ENCODE peak calls at places on chromosomes 5 and 9, in eight cellular contexts. P is right atrium auricular region, E is colonic mucosa, Q is astrocyte, I is pancreas, J is H9, R is OCI-LY7, X is ovary. T is an unnamed sample. For H3K4me1, the result is how much of the 10 kb centered on the place peaks cover.

GRCh38 chr5:759111-759741 is 25.3 kb downstream of the ZDHHC11B start:
- DNase-seq in P (peak), E (peak), Q (no peak), I (peak), J (peak), R (no peak), X (peak), T (peak)

GRCh38 chr9:70257991-70258691 is 637 bp upstream of the SMC5 start:
- DNase-seq in P (peak), E (peak), Q (peak), I (peak), J (peak), R (peak), X (peak), T (peak)

GRCh38 chr9:133956520-133957076 is 35.5 kb downstream of the VAV2 start:
- DNase-seq in P (no peak), E (no peak), Q (no peak), I (peak), J (peak), R (peak), X (no peak), T (peak)

GRCh38 chr9:138022121-138022741 is 144.6 kb downstream of the CACNA1B start:
- DNase-seq in P (peak), E (no peak), Q (no peak), I (peak), J (peak), R (no peak), X (no peak), T (peak)

GRCh38 chr5:9833871-9834270 is 203.7 kb upstream of the TAS2R1 start:
- DNase-seq in P (no peak), E (no peak), Q (no peak), I (no peak), J (peak), R (no peak), X (no peak), T (peak)

GRCh38 chr9:77793909-77794308 is 145.8 kb upstream of the GNA14 start:
- DNase-seq in P (no peak), E (no peak), Q (no peak), I (no peak), J (no peak), R (no peak), X (no peak), T (no peak)

GRCh38 chr5:59757442-59757841 is 136.1 kb downstream of the PDE4D start:
- DNase-seq in P (no peak), E (no peak), Q (peak), I (no peak), J (no peak), R (no peak), X (no peak), T (no peak)

GRCh38 chr5:126914813-126915436 is 115.4 kb downstream of the MARCHF3 start:
- DNase-seq in P (no peak), E (no peak), Q (no peak), I (no peak), J (no peak), R (no peak), X (no peak), T (no peak)

GRCh38 chr9:87465791-87466190 is 31.9 kb upstream of the DAPK1 start:
- DNase-seq in P (no peak), E (no peak), Q (no peak), I (no peak), J (no peak), R (peak), X (no peak), T (peak)

GRCh38 chr5:76193635-76194034 is 110.5 kb downstream of the SV2C start:
- DNase-seq in P (no peak), E (no peak), Q (no peak), I (no peak), J (no peak), R (no peak), X (no peak), T (no peak)

GRCh38 chr5:1090538-1090937 is 21.3 kb downstream of the SLC12A7 start:
- DNase-seq in P (no peak), E (no peak), Q (no peak), I (no peak), J (no peak), R (no peak), X (no peak), T (no peak)

GRCh38 chr5:158861366-158861765 is 238.3 kb downstream of the EBF1 start:
- DNase-seq in P (no peak), E (no peak), Q (no peak), I (no peak), J (no peak), R (no peak), X (no peak), T (no peak)

GRCh38 chr5:158414333-158414762 is 555.4 kb upstream of the CLINT1 start:
- DNase-seq in P (no peak), E (no peak), Q (no peak), I (no peak), J (no peak), R (no peak), X (peak), T (no peak)

GRCh38 chr5:17327048-17327447 is 109.6 kb downstream of the BASP1 start:
- DNase-seq in P (no peak), E (no peak), Q (no peak), I (no peak), J (no peak), R (no peak), X (no peak), T (no peak)

GRCh38 chr5:101437341-101437740 is 534.3 kb upstream of the ST8SIA4 start:
- DNase-seq in P (no peak), E (no peak), Q (no peak), I (no peak), J (no peak), R (no peak), X (no peak), T (no peak)

GRCh38 chr5:624951-625230 is 12.8 kb downstream of the CEP72 start:
- DNase-seq in P (no peak), E (no peak), Q (no peak), I (no peak), J (no peak), R (no peak), X (no peak), T (no peak)

GRCh38 chr9:74078647-74079046 is 418.5 kb upstream of the RORB start:
- DNase-seq in P (no peak), E (no peak), Q (peak), I (no peak), J (no peak), R (no peak), X (no peak), T (peak)

GRCh38 chr5:172437445-172438303 is 16.7 kb downstream of the SH3PXD2B start:
- DNase-seq in P (peak), E (peak), Q (peak), I (peak), J (no peak), R (no peak), X (peak), T (no peak)

GRCh38 chr5:59040007-59040803 is 457.3 kb downstream of the RAB3C start:
- DNase-seq in P (no peak), E (no peak), Q (no peak), I (no peak), J (no peak), R (no peak), X (no peak), T (no peak)

GRCh38 chr5:86461169-86461956 is 156.4 kb upstream of the COX7C start:
- DNase-seq in P (no peak), E (no peak), Q (no peak), I (no peak), J (no peak), R (no peak), X (no peak), T (no peak)

GRCh38 chr9:81849631-81850259 is 78.5 kb upstream of the SPATA31D4 start:
- DNase-seq in P (no peak), E (peak), Q (peak), I (no peak), J (no peak), R (no peak), X (no peak), T (no peak)

GRCh38 chr9:134955156-134955555 is 37.4 kb upstream of the FCN1 start:
- DNase-seq in P (no peak), E (no peak), Q (no peak), I (no peak), J (no peak), R (no peak), X (peak), T (no peak)

GRCh38 chr5:71737931-71738539 is 19.0 kb downstream of the CARTPT start:
- DNase-seq in P (no peak), E (no peak), Q (no peak), I (no peak), J (no peak), R (no peak), X (no peak), T (no peak)

GRCh38 chr5:22901885-22902284 is 48.7 kb upstream of the CDH12 start:
- DNase-seq in P (no peak), E (no peak), Q (no peak), I (no peak), J (no peak), R (no peak), X (no peak), T (no peak)

GRCh38 chr9:111604054-111604615 is 4.7 kb upstream of the PTGR1 start:
- DNase-seq in P (no peak), E (no peak), Q (no peak), I (no peak), J (no peak), R (no peak), X (no peak), T (peak)

DNA sequence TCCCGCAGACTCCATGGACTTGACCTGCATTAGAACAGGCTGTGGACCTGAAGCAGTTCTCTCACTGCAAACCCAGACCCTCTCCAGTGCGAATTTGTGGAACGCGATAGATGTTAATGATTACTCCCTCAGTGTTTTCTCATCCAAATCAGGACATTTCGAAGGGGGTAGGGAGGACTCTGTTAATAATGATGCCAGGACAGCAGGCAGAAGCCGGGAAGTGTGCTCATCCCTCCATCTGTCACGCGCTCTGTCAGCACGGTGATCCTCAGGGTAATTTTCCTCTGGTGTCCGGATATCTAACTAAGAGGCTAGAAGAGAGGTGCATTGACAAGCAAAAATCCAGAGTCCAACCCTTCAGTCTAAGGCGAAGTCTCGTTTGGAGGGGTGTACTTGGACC is 18.8 kb downstream of the RAPGEF1 start:
- DNase-seq in P (no peak), E (no peak), Q (no peak), I (no peak), J (no peak), R (no peak), X (no peak), T (no peak)
- H3K4me1 ChIP-seq in P (under half), E (under half), Q (under half), I (under half), J (under half), R (half or more), X (under half), T (under half)

GRCh38 chr5:62457071-62457470 is 44.5 kb downstream of the IPO11 start:
- DNase-seq in P (no peak), E (no peak), Q (no peak), I (no peak), J (no peak), R (no peak), X (no peak), T (no peak)
- TF ChIP-seq CTCF in P (no peak), E (no peak), Q (no peak), I (no peak), J (no peak), R (no peak), X (no peak), T (no peak)

DNA sequence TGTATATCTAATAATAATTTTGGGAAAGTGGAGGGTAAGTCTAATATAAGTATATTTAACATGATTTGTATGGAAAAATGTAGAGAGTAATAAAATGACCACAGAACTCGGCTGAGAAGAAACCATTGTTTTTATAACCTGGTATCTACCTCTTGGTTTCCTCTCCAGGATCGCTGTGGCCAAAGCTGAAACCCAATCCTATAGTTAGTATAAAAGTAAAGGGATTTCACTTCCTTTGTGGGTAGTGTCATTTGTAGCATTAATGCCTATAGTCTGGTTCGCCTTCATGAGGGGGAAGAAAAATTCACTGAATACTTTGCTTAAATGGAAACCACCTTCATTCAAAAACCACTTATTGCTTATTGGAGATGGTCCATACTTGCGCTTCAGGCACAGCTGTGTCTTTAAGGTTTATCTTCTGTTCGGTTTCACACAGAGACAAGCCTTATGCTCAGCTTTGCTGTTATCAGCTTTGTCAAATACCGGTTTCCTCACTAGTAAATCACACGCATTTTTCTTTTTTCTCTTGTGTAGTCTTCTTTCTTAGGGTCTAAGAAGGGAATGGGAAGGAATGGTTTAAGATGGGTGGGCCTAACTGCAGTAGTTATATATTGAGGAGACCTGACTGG is 12.1 kb downstream of the PIK3R1 start:
- DNase-seq in P (no peak), E (no peak), Q (no peak), I (no peak), J (no peak), R (no peak), X (no peak), T (no peak)
- H3K4me1 ChIP-seq in P (under half), E (under half), Q (under half), I (under half), J (under half), R (under half), X (under half), T (under half)

GRCh38 chr5:69140827-69141226 is 26.1 kb upstream of the CCNB1 start:
- DNase-seq in P (no peak), E (no peak), Q (no peak), I (no peak), J (no peak), R (no peak), X (no peak), T (no peak)

GRCh38 chr5:69134126-69134525 is 32.8 kb upstream of the CCNB1 start:
- DNase-seq in P (no peak), E (no peak), Q (no peak), I (no peak), J (no peak), R (no peak), X (no peak), T (no peak)

GRCh38 chr5:69137807-69138206 is 29.1 kb upstream of the CCNB1 start:
- DNase-seq in P (no peak), E (no peak), Q (no peak), I (no peak), J (no peak), R (no peak), X (no peak), T (no peak)

GRCh38 chr5:69136296-69136695 is 30.7 kb upstream of the CCNB1 start:
- DNase-seq in P (no peak), E (no peak), Q (no peak), I (no peak), J (no peak), R (peak), X (no peak), T (no peak)

DNA sequence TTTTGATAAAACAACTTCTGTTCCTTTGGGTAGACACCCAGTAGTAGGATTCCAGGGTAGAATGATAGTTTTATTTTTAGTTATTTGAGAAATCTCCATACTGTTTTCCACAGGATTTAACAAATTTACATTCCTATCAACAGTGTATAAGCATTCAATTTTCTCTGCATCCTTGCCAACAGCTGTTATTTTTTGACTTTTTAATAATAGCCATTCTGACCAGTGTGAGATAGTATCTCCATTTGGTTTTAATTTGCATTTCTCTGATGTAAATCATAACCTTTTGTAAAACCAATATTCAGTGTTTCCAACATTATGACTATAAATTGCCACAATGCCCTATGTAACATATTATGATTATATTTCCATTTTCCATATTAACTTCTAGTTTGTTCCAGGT is 28.2 kb upstream of the CCNB1 start:
- DNase-seq in P (no peak), E (no peak), Q (no peak), I (no peak), J (no peak), R (no peak), X (no peak), T (no peak)
- TF ChIP-seq CTCF in P (no peak), E (no peak), Q (no peak), I (no peak), J (no peak), R (no peak), X (no peak), T (no peak)

DNA sequence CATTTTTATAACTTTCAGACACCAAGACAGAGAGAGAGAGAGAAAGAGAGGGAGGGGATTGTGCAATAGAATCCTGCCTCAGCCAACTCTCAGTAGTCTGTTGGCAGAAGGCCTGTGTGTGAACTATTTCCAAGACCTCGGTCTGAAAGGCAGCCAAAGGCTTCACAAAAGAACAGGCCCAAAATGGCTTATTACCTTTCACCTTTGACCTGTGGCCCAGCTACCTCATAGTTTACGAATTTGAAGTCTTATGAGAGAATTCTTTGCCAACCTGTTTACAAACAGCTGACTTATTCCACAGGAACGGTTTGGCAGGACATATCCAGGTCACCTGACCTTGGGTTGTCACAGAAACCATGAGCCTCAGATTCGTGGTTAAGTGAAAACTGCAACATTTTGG is 48.6 kb downstream of the NR2F1-AS1 start:
- DNase-seq in P (peak), E (peak), Q (peak), I (peak), J (no peak), R (no peak), X (peak), T (no peak)
- H3K4me1 ChIP-seq in P (under half), E (under half), Q (under half), I (under half), J (under half), R (under half), X (under half), T (under half)